ENCODE peak calls at places on chromosomes 11 and 22, in eight cellular contexts. One of them, this sample, is unnamed.

GRCh38 chr11:33622806-33623205 is 77.8 kb downstream of the C11orf91 start:
- DNase-seq in GM13977: peak
- DNase-seq in kidney glomerular epithelial cell: no peak
- DNase-seq in RPMI7951: no peak
- DNase-seq in CD4-positive, alpha-beta T cell: no peak
- DNase-seq in NCI-H1092: no peak
- DNase-seq in GM04504: no peak
- DNase-seq in neuronal stem cell: no peak
- DNase-seq in this sample: peak

GRCh38 chr11:2419638-2420501 is 19.3 kb downstream of the TSSC4 start:
- DNase-seq in neuronal stem cell: peak
- DNase-seq in GM04504: no peak
- DNase-seq in kidney glomerular epithelial cell: peak
- DNase-seq in NCI-H1092: peak
- DNase-seq in GM13977: peak
- DNase-seq in CD4-positive, alpha-beta T cell: peak
- DNase-seq in RPMI7951: peak
- DNase-seq in this sample: peak

GRCh38 chr22:20108757-20109230 is 7.1 kb upstream of the RANBP1 start:
- DNase-seq in RPMI7951: no peak
- DNase-seq in neuronal stem cell: no peak
- DNase-seq in GM13977: no peak
- DNase-seq in CD4-positive, alpha-beta T cell: no peak
- DNase-seq in NCI-H1092: no peak
- DNase-seq in kidney glomerular epithelial cell: no peak
- DNase-seq in GM04504: no peak
- DNase-seq in this sample: no peak

GRCh38 chr11:71236836-71237475 is 15.4 kb downstream of the SHANK2 start:
- DNase-seq in neuronal stem cell: no peak
- DNase-seq in RPMI7951: no peak
- DNase-seq in CD4-positive, alpha-beta T cell: no peak
- DNase-seq in GM04504: no peak
- DNase-seq in NCI-H1092: no peak
- DNase-seq in GM13977: no peak
- DNase-seq in kidney glomerular epithelial cell: no peak
- DNase-seq in this sample: no peak

GRCh38 chr11:76770642-76771445 is 12.3 kb upstream of the TSKU start:
- DNase-seq in kidney glomerular epithelial cell: peak
- DNase-seq in neuronal stem cell: no peak
- DNase-seq in CD4-positive, alpha-beta T cell: no peak
- DNase-seq in RPMI7951: peak
- DNase-seq in GM13977: no peak
- DNase-seq in GM04504: peak
- DNase-seq in NCI-H1092: no peak
- DNase-seq in this sample: peak

GRCh38 chr11:94175545-94175944 is 46.9 kb downstream of the PANX1 start:
- DNase-seq in NCI-H1092: no peak
- DNase-seq in GM13977: no peak
- DNase-seq in RPMI7951: peak
- DNase-seq in neuronal stem cell: no peak
- DNase-seq in GM04504: peak
- DNase-seq in kidney glomerular epithelial cell: peak
- DNase-seq in CD4-positive, alpha-beta T cell: no peak
- DNase-seq in this sample: no peak

GRCh38 chr22:17969732-17970131 is 54.6 kb downstream of the MICAL3 start:
- DNase-seq in GM13977: no peak
- DNase-seq in neuronal stem cell: no peak
- DNase-seq in RPMI7951: peak
- DNase-seq in GM04504: peak
- DNase-seq in NCI-H1092: no peak
- DNase-seq in CD4-positive, alpha-beta T cell: no peak
- DNase-seq in kidney glomerular epithelial cell: peak
- DNase-seq in this sample: no peak

GRCh38 chr11:130487390-130488186 is 39.1 kb downstream of the ADAMTS15 start:
- DNase-seq in NCI-H1092: no peak
- DNase-seq in RPMI7951: no peak
- DNase-seq in neuronal stem cell: no peak
- DNase-seq in kidney glomerular epithelial cell: no peak
- DNase-seq in GM13977: peak
- DNase-seq in CD4-positive, alpha-beta T cell: no peak
- DNase-seq in GM04504: no peak
- DNase-seq in this sample: no peak

GRCh38 chr11:1200611-1201191 is 22.2 kb upstream of the MUC5B start:
- DNase-seq in GM04504: no peak
- DNase-seq in NCI-H1092: no peak
- DNase-seq in CD4-positive, alpha-beta T cell: no peak
- DNase-seq in RPMI7951: no peak
- DNase-seq in neuronal stem cell: no peak
- DNase-seq in kidney glomerular epithelial cell: no peak
- DNase-seq in GM13977: no peak
- DNase-seq in this sample: no peak

GRCh38 chr22:23533771-23534191 is 46.3 kb downstream of the IGLL1 start:
- DNase-seq in RPMI7951: no peak
- DNase-seq in kidney glomerular epithelial cell: no peak
- DNase-seq in NCI-H1092: no peak
- DNase-seq in neuronal stem cell: no peak
- DNase-seq in GM13977: no peak
- DNase-seq in GM04504: no peak
- DNase-seq in CD4-positive, alpha-beta T cell: no peak
- DNase-seq in this sample: no peak

GRCh38 chr22:37804886-37805857 is 2.6 kb upstream of the GCAT start:
- DNase-seq in neuronal stem cell: no peak
- DNase-seq in kidney glomerular epithelial cell: peak
- DNase-seq in CD4-positive, alpha-beta T cell: peak
- DNase-seq in NCI-H1092: peak
- DNase-seq in RPMI7951: peak
- DNase-seq in GM13977: peak
- DNase-seq in GM04504: peak
- DNase-seq in this sample: peak

GRCh38 chr11:64868904-64869570 is 9.4 kb downstream of the EHD1 start:
- DNase-seq in GM13977: no peak
- DNase-seq in GM04504: peak
- DNase-seq in RPMI7951: peak
- DNase-seq in neuronal stem cell: no peak
- DNase-seq in CD4-positive, alpha-beta T cell: no peak
- DNase-seq in kidney glomerular epithelial cell: peak
- DNase-seq in NCI-H1092: no peak
- DNase-seq in this sample: peak

GRCh38 chr11:6746086-6746618 is 25.6 kb downstream of the OR2AG2 start:
- DNase-seq in kidney glomerular epithelial cell: no peak
- DNase-seq in GM13977: peak
- DNase-seq in GM04504: no peak
- DNase-seq in CD4-positive, alpha-beta T cell: peak
- DNase-seq in neuronal stem cell: no peak
- DNase-seq in RPMI7951: no peak
- DNase-seq in NCI-H1092: no peak
- DNase-seq in this sample: peak

GRCh38 chr11:69286358-69287327 is 7.3 kb upstream of the MYEOV start:
- DNase-seq in kidney glomerular epithelial cell: no peak
- DNase-seq in GM04504: no peak
- DNase-seq in neuronal stem cell: no peak
- DNase-seq in GM13977: no peak
- DNase-seq in CD4-positive, alpha-beta T cell: no peak
- DNase-seq in RPMI7951: no peak
- DNase-seq in NCI-H1092: no peak
- DNase-seq in this sample: no peak

GRCh38 chr22:39815882-39816395 is 77.6 kb downstream of the ENTHD1 start:
- DNase-seq in GM13977: no peak
- DNase-seq in NCI-H1092: no peak
- DNase-seq in RPMI7951: no peak
- DNase-seq in GM04504: no peak
- DNase-seq in CD4-positive, alpha-beta T cell: no peak
- DNase-seq in kidney glomerular epithelial cell: no peak
- DNase-seq in neuronal stem cell: no peak
- DNase-seq in this sample: no peak

GRCh38 chr11:94727766-94728165 is 40.4 kb upstream of the AMOTL1 start:
- DNase-seq in GM04504: no peak
- DNase-seq in NCI-H1092: no peak
- DNase-seq in GM13977: no peak
- DNase-seq in RPMI7951: no peak
- DNase-seq in neuronal stem cell: no peak
- DNase-seq in CD4-positive, alpha-beta T cell: no peak
- DNase-seq in kidney glomerular epithelial cell: no peak
- DNase-seq in this sample: no peak

GRCh38 chr22:41682033-41682807 is 6.4 kb downstream of the SNU13 start:
- DNase-seq in kidney glomerular epithelial cell: peak
- DNase-seq in NCI-H1092: peak
- DNase-seq in neuronal stem cell: peak
- DNase-seq in GM13977: peak
- DNase-seq in GM04504: peak
- DNase-seq in RPMI7951: peak
- DNase-seq in CD4-positive, alpha-beta T cell: peak
- DNase-seq in this sample: peak

GRCh38 chr11:92846542-92847125 is 122.8 kb upstream of the MTNR1B start:
- DNase-seq in NCI-H1092: no peak
- DNase-seq in CD4-positive, alpha-beta T cell: no peak
- DNase-seq in neuronal stem cell: no peak
- DNase-seq in GM13977: no peak
- DNase-seq in RPMI7951: no peak
- DNase-seq in kidney glomerular epithelial cell: no peak
- DNase-seq in GM04504: peak
- DNase-seq in this sample: no peak

GRCh38 chr11:124987096-124987495 is 33.1 kb downstream of the CCDC15 start:
- DNase-seq in NCI-H1092: no peak
- DNase-seq in GM13977: no peak
- DNase-seq in kidney glomerular epithelial cell: no peak
- DNase-seq in GM04504: no peak
- DNase-seq in RPMI7951: no peak
- DNase-seq in neuronal stem cell: no peak
- DNase-seq in CD4-positive, alpha-beta T cell: no peak
- DNase-seq in this sample: no peak

GRCh38 chr11:1574256-1575242 is 2.5 kb upstream of the DUSP8 start:
- DNase-seq in GM04504: no peak
- DNase-seq in RPMI7951: no peak
- DNase-seq in NCI-H1092: no peak
- DNase-seq in GM13977: peak
- DNase-seq in CD4-positive, alpha-beta T cell: peak
- DNase-seq in neuronal stem cell: no peak
- DNase-seq in kidney glomerular epithelial cell: peak
- DNase-seq in this sample: peak

GRCh38 chr11:1369371-1370005 is 20.2 kb upstream of the BRSK2 start:
- DNase-seq in NCI-H1092: no peak
- DNase-seq in GM04504: no peak
- DNase-seq in neuronal stem cell: no peak
- DNase-seq in RPMI7951: no peak
- DNase-seq in CD4-positive, alpha-beta T cell: no peak
- DNase-seq in GM13977: no peak
- DNase-seq in kidney glomerular epithelial cell: no peak
- DNase-seq in this sample: no peak

GRCh38 chr22:23826510-23827350 is 12.1 kb downstream of the DERL3 start:
- DNase-seq in RPMI7951: no peak
- DNase-seq in CD4-positive, alpha-beta T cell: no peak
- DNase-seq in neuronal stem cell: no peak
- DNase-seq in GM04504: peak
- DNase-seq in kidney glomerular epithelial cell: no peak
- DNase-seq in NCI-H1092: no peak
- DNase-seq in GM13977: no peak
- DNase-seq in this sample: no peak

GRCh38 chr22:50581031-50581949 is 1.4 kb downstream of the CHKB start:
- DNase-seq in kidney glomerular epithelial cell: no peak
- DNase-seq in neuronal stem cell: no peak
- DNase-seq in RPMI7951: no peak
- DNase-seq in CD4-positive, alpha-beta T cell: no peak
- DNase-seq in GM04504: no peak
- DNase-seq in GM13977: no peak
- DNase-seq in NCI-H1092: no peak
- DNase-seq in this sample: no peak

This sample was measured in GM12865.